ENCODE peak calls at places on chromosomes 1 and 21, in four cellular contexts. N is GM12878, S is HepG2, V is K562. O is an unnamed sample.
A peak's percentile ranks its signal among the peaks of the same experiment; 100 is the strongest.

GRCh38 chr1:214857716-214858115 is 224.8 kb upstream of the KCNK2 start:
- DNase-seq in N (no peak), S (no peak), V (no peak), O (no peak)

GRCh38 chr1:100184536-100184935 is 6.5 kb upstream of the LRRC39 start:
- DNase-seq in N (peak; percentile 23), S (no peak), V (peak; percentile 5), O (no peak)

GRCh38 chr1:221548942-221549341 is 192.9 kb downstream of the DUSP10 start:
- DNase-seq in N (no peak), S (no peak), V (no peak), O (no peak)

GRCh38 chr1:234745844-234746797 is 136.1 kb upstream of the IRF2BP2 start:
- DNase-seq in N (no peak), S (no peak), V (peak; percentile 80), O (peak; percentile 67)

GRCh38 chr1:111505641-111506119 is 2.2 kb upstream of the ADORA3 start:
- DNase-seq in N (no peak), S (no peak), V (no peak), O (no peak)

GRCh38 chr21:22297575-22297974 is 1299.4 kb downstream of the NCAM2 start:
- DNase-seq in N (no peak), S (no peak), V (no peak), O (no peak)

GRCh38 chr1:200488375-200489165 is 78.7 kb upstream of the ZNF281 start:
- DNase-seq in N (peak; percentile 37), S (peak; percentile 68), V (peak; percentile 74), O (peak; percentile 73)

GRCh38 chr1:21927531-21928237 is 9.4 kb downstream of the HSPG2 start:
- DNase-seq in N (no peak), S (peak; percentile 79), V (no peak), O (no peak)

GRCh38 chr1:102783487-102783886 is 324.8 kb downstream of the COL11A1 start:
- DNase-seq in N (no peak), S (no peak), V (no peak), O (no peak)

GRCh38 chr1:11280719-11281376 is 7.8 kb downstream of the UBIAD1 start:
- DNase-seq in N (peak; percentile 25), S (no peak), V (no peak), O (no peak)

GRCh38 chr1:6803357-6803756 is 18.1 kb downstream of the CAMTA1 start:
- DNase-seq in N (no peak), S (peak; percentile 19), V (no peak), O (no peak)

GRCh38 chr1:7770620-7770938 is 517 bp upstream of the VAMP3 start:
- DNase-seq in N (no peak), S (no peak), V (no peak), O (no peak)

GRCh38 chr1:51558375-51558924 is 39.4 kb upstream of the EPS15 start:
- DNase-seq in N (no peak), S (no peak), V (no peak), O (no peak)

GRCh38 chr1:231324660-231325059 is 13.0 kb downstream of the EXOC8 start:
- DNase-seq in N (no peak), S (no peak), V (no peak), O (no peak)

GRCh38 chr1:46070164-46070814 is 62.1 kb downstream of the PIK3R3 start:
- DNase-seq in N (no peak), S (peak; percentile 3), V (peak; percentile 14), O (no peak)

GRCh38 chr1:161864577-161864976 is 98.5 kb downstream of the ATF6 start:
- DNase-seq in N (no peak), S (peak; percentile 5), V (no peak), O (no peak)

GRCh38 chr1:153606194-153606593 is 6.7 kb downstream of the S100A16 start:
- DNase-seq in N (no peak), S (no peak), V (no peak), O (no peak)

GRCh38 chr1:36367798-36368197 is 17.9 kb downstream of the STK40 start:
- DNase-seq in N (no peak), S (no peak), V (no peak), O (no peak)

GRCh38 chr1:220370041-220370700 is 97.9 kb upstream of the RAB3GAP2 start:
- DNase-seq in N (no peak), S (no peak), V (no peak), O (peak; percentile 58)

GRCh38 chr1:208059328-208060017 is 148.5 kb upstream of the CD34 start:
- DNase-seq in N (no peak), S (peak; percentile 23), V (no peak), O (peak; percentile 45)

GRCh38 chr21:43318841-43319781 is 107.8 kb downstream of the SIK1 start:
- DNase-seq in N (peak; percentile 19), S (no peak), V (peak; percentile 20), O (no peak)

GRCh38 chr1:16334655-16335340 is 17.5 kb downstream of the FBXO42 start:
- DNase-seq in N (no peak), S (peak; percentile 50), V (no peak), O (no peak)

GRCh38 chr1:156912861-156913808 is 7.3 kb upstream of the LRRC71 start:
- DNase-seq in N (no peak), S (no peak), V (peak; percentile 86), O (no peak)

GRCh38 chr1:8671313-8671917 is 146.0 kb downstream of the RERE start:
- DNase-seq in N (no peak), S (peak; percentile 61), V (peak; percentile 76), O (peak; percentile 66)

GRCh38 chr21:44926364-44927101 is 5.8 kb upstream of the ITGB2 start:
- DNase-seq in N (no peak), S (no peak), V (no peak), O (no peak)

GRCh38 chr1:8013399-8013798 is 12.7 kb downstream of the ERRFI1 start:
- DNase-seq in N (no peak), S (no peak), V (no peak), O (no peak)

GRCh38 chr1:202143768-202144509 is 598 bp downstream of the ARL8A start:
- DNase-seq in N (no peak), S (no peak), V (peak; percentile 47), O (peak; percentile 48)

DNA sequence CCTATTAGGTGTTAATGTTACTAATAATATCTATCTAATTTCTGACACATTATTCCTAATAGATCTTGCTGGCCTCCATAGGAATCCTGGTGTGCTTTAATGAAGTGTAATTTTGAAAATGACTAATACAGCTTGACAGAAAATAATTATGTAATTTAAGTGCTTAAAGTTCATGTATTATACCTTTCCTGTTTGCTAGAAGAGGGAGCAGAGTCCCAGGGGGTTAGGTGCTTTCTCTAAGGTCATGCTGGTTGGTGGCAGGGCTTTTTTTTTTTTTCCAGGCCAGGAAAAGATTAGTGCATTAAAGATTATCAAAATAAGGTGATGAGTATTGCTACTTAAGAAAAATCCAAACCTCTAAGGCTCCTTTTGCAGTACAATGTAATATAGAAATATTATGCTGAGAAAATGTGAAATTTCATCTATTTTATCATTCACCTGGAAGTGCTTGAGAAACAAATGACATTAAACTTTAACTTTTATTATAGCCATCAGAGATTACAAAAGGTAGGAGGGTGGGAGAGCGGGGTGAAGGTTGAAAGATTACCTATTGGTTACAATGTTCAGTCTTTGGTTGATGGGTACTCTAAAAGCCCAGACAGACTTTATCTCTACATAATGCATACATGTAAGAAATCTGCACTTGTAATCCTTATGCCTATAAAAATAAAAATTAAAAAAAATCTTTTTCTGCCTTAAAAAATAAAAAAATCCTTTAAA is 110.8 kb downstream of the RABGAP1L start:
- DNase-seq in N (no peak), S (peak; percentile 23), V (no peak), O (no peak)
- TF ChIP-seq TARDBP in N (no peak), S (no peak), V (no peak), O (no peak)

GRCh38 chr1:180881806-180882509 is 30.7 kb upstream of the KIAA1614 start:
- DNase-seq in N (no peak), S (peak; percentile 25), V (peak; percentile 74), O (peak; percentile 60)
- TF ChIP-seq TARDBP in N (no peak), S (no peak), V (no peak), O (no peak)

GRCh38 chr1:236893626-236894545 is 98.8 kb downstream of the MTR start:
- DNase-seq in N (no peak), S (no peak), V (no peak), O (no peak)
- TF ChIP-seq TARDBP in N (no peak), S (no peak), V (no peak), O (no peak)

GRCh38 chr21:29521872-29522271 is 223.2 kb downstream of the BACH1 start:
- DNase-seq in N (no peak), S (no peak), V (no peak), O (no peak)
- TF ChIP-seq TARDBP in N (no peak), S (no peak), V (no peak), O (no peak)

GRCh38 chr1:205936846-205937707 is 6.2 kb downstream of the SLC26A9 start:
- DNase-seq in N (no peak), S (peak; percentile 63), V (no peak), O (no peak)
- TF ChIP-seq TARDBP in N (no peak), S (no peak), V (no peak), O (no peak)

GRCh38 chr1:25501235-25502058 is 42.0 kb upstream of the LDLRAP1 start:
- DNase-seq in N (no peak), S (peak; percentile 81), V (peak; percentile 39), O (no peak)
- TF ChIP-seq TARDBP in N (no peak), S (no peak), V (no peak), O (no peak)

GRCh38 chr1:151887028-151887427 is 22.3 kb downstream of the THEM4 start:
- DNase-seq in N (no peak), S (no peak), V (no peak), O (no peak)
- TF ChIP-seq TARDBP in N (no peak), S (no peak), V (no peak), O (no peak)

O was measured in HEK293T.